ENCODE peak calls at places on chromosomes 1 and 21, in seven cellular contexts. E, Z, I, M, J, N and B are unnamed samples.

GRCh38 chr1:154559496-154559950 is 1.1 kb upstream of the UBE2Q1 start:
- DNase-seq in M (peak; percentile 80), J (peak; percentile 79), Z (peak; percentile 96), E (peak; percentile 76), I (peak; percentile 94), N (peak; percentile 81), B (peak; percentile 91)

GRCh38 chr1:116330342-116330652 is 42.7 kb upstream of the ATP1A1 start:
- DNase-seq in J (no peak), E (no peak), M (no peak), N (no peak), I (no peak), Z (no peak), B (no peak)

GRCh38 chr1:153231363-153231762 is 14.0 kb downstream of the PRR9 start:
- DNase-seq in I (peak; percentile 11), Z (no peak), E (no peak), J (no peak), M (no peak), N (no peak), B (no peak)

GRCh38 chr21:29080454-29080930 is 7.0 kb upstream of the CCT8 start:
- DNase-seq in N (no peak), Z (no peak), M (no peak), J (no peak), E (no peak), I (no peak), B (no peak)

GRCh38 chr1:93692983-93693591 is 11.4 kb upstream of the BCAR3 start:
- DNase-seq in E (no peak), J (no peak), M (peak; percentile 42), I (peak; percentile 96), N (no peak), Z (peak; percentile 41), B (peak; percentile 91)

GRCh38 chr1:68528243-68528642 is 31.4 kb upstream of the DEPDC1 start:
- DNase-seq in E (no peak), N (no peak), Z (peak; percentile 36), M (no peak), I (no peak), J (no peak), B (no peak)

GRCh38 chr1:220879509-220880366 is 495 bp downstream of the HLX start:
- DNase-seq in E (no peak), Z (no peak), N (no peak), I (peak; percentile 85), M (no peak), J (no peak), B (peak; percentile 54)

GRCh38 chr21:25639922-25640670 is 1.0 kb downstream of the JAM2 start:
- DNase-seq in N (no peak), Z (peak; percentile 88), I (peak; percentile 32), M (no peak), J (no peak), E (no peak), B (peak; percentile 21)

GRCh38 chr1:232033285-232033684 is 406.7 kb downstream of the DISC1 start:
- DNase-seq in I (no peak), J (no peak), Z (no peak), E (no peak), M (no peak), N (no peak), B (no peak)

GRCh38 chr1:26126321-26127084 is 14.9 kb downstream of the PDIK1L start:
- DNase-seq in N (peak; percentile 53), I (no peak), Z (no peak), E (no peak), J (peak; percentile 49), M (peak; percentile 55), B (no peak)

GRCh38 chr1:44694863-44695478 is 20.5 kb downstream of the ARMH1 start:
- DNase-seq in M (no peak), I (no peak), J (no peak), N (no peak), E (no peak), Z (no peak), B (no peak)

GRCh38 chr1:84253891-84254290 is 47.6 kb upstream of the SAMD13 start:
- DNase-seq in Z (peak; percentile 91), J (no peak), M (no peak), N (no peak), I (peak; percentile 95), E (no peak), B (peak; percentile 88)

GRCh38 chr1:208542309-208542708 is 298.1 kb upstream of the PLXNA2 start:
- DNase-seq in M (no peak), I (no peak), Z (no peak), J (no peak), N (no peak), E (no peak), B (peak; percentile 58)

GRCh38 chr1:76868154-76868882 is 1.0 kb downstream of the ST6GALNAC5 start:
- DNase-seq in J (no peak), N (no peak), E (no peak), M (no peak), I (peak; percentile 81), Z (peak; percentile 94), B (peak; percentile 69)

GRCh38 chr1:73800376-73800775 is 397.6 kb downstream of the LRRIQ3 start:
- DNase-seq in E (no peak), Z (no peak), J (no peak), M (no peak), I (peak; percentile 58), N (no peak), B (peak; percentile 1)

GRCh38 chr1:153750026-153750995 is 22.5 kb downstream of the INTS3 start:
- DNase-seq in I (peak; percentile 42), E (no peak), J (no peak), Z (no peak), N (no peak), M (no peak), B (no peak)

GRCh38 chr1:208141793-208142192 is 102.4 kb downstream of the PLXNA2 start:
- DNase-seq in J (no peak), Z (no peak), N (no peak), E (no peak), I (no peak), M (no peak), B (no peak)

GRCh38 chr1:201095581-201096531 is 16.4 kb downstream of the CACNA1S start:
- DNase-seq in E (no peak), M (no peak), J (no peak), Z (no peak), I (no peak), N (no peak), B (no peak)

GRCh38 chr1:243977104-243977503 is 74.0 kb upstream of the ZBTB18 start:
- DNase-seq in I (peak; percentile 7), N (no peak), Z (no peak), E (no peak), J (no peak), M (no peak), B (peak; percentile 29)

GRCh38 chr1:21553116-21553926 is 44.1 kb downstream of the ALPL start:
- DNase-seq in E (no peak), M (no peak), N (no peak), J (no peak), I (peak; percentile 74), Z (no peak), B (peak; percentile 84)

GRCh38 chr21:17602874-17603273 is 9.8 kb downstream of the BTG3 start:
- DNase-seq in I (peak; percentile 17), E (no peak), N (no peak), J (no peak), Z (no peak), M (no peak), B (peak; percentile 34)

GRCh38 chr1:102365074-102365473 is 368.3 kb upstream of the OLFM3 start:
- DNase-seq in I (no peak), M (no peak), E (no peak), J (no peak), Z (no peak), N (no peak), B (no peak)